ENCODE peak calls at places on chromosomes 16 and 17, in eight cellular contexts. Q is WTC11; B is activated T-helper 1 cell treated with anti-CD3 and anti-CD28 coated beads, Interleukin-12 subunit alpha, Interleukin-12 subunit beta, Interleukin-2, Interleukin-4 antibody, amounts not matched to agents 30 ng/mL and 10 ng/mL and 1 ng/mL, durations not matched to agents 14 hours and 24 hours and 36 hours; N is NCI-H1092; U is SK-N-DZ; L is left colon; R is A549; S is NCI-H146. D is an unnamed sample.

GRCh38 chr17:21286066-21286770 is 1.7 kb downstream of the MAP2K3 start:
- DNase-seq in N (peak), L (peak), Q (no peak), S (peak), U (peak), R (peak), B (no peak), D (peak)

GRCh38 chr17:74777884-74778490 is 1.8 kb upstream of the NAT9 start:
- DNase-seq in S (no peak), Q (no peak), U (no peak), L (no peak), R (no peak), B (no peak), N (no peak), D (no peak)

GRCh38 chr17:44911133-44912001 is 3.9 kb downstream of the GFAP start:
- DNase-seq in N (peak), L (peak), U (peak), Q (peak), B (peak), R (peak), S (peak), D (peak)

GRCh38 chr16:82639263-82639662 is 12.5 kb downstream of the CDH13 start:
- DNase-seq in U (no peak), Q (no peak), B (no peak), L (no peak), S (no peak), N (no peak), R (no peak), D (no peak)

GRCh38 chr17:57935833-57936807 is 19.1 kb downstream of the CUEDC1 start:
- DNase-seq in R (no peak), B (no peak), Q (no peak), S (peak), U (peak), L (peak), N (no peak), D (peak)

GRCh38 chr16:608019-608418 is 18.2 kb downstream of the RAB40C start:
- DNase-seq in L (no peak), S (peak), Q (no peak), U (no peak), R (no peak), N (no peak), B (no peak), D (no peak)

GRCh38 chr16:29708917-29709600 is 30.1 kb downstream of the QPRT start:
- DNase-seq in S (no peak), L (no peak), R (no peak), N (no peak), B (no peak), U (no peak), Q (peak), D (no peak)

GRCh38 chr16:4494746-4495490 is 18.7 kb downstream of the HMOX2 start:
- DNase-seq in B (no peak), N (no peak), U (no peak), L (no peak), S (no peak), R (peak), Q (no peak), D (no peak)

GRCh38 chr17:78231991-78232759 is 744 bp downstream of the TMEM235 start:
- DNase-seq in B (peak), U (peak), S (peak), Q (peak), L (no peak), N (no peak), R (no peak), D (peak)

GRCh38 chr16:53992057-53992378 is 288.1 kb downstream of the FTO start:
- DNase-seq in L (no peak), B (no peak), R (no peak), Q (no peak), N (no peak), S (peak), U (no peak), D (no peak)

GRCh38 chr16:85557976-85558589 is 55.0 kb upstream of the GSE1 start:
- DNase-seq in U (no peak), S (peak), N (peak), B (no peak), R (no peak), L (peak), Q (no peak), D (no peak)

GRCh38 chr16:183005-183404 is 2.7 kb downstream of the HBQ1 start:
- DNase-seq in U (no peak), B (no peak), N (no peak), L (no peak), S (no peak), R (no peak), Q (no peak), D (no peak)

D was measured in endothelial cell.